ENCODE peak calls at places on chromosome 16, in eight cellular contexts. V, I, R, G, K, C, X and J are unnamed samples.

GRCh38 chr16:54847207-54847606 is 83.5 kb upstream of the IRX5 start:
- DNase-seq in V (no peak), I (no peak), R (no peak), G (no peak), K (no peak), C (no peak), X (no peak), J (peak; percentile 91)

GRCh38 chr16:88430524-88431446 is 22.3 kb upstream of the ZFPM1 start:
- DNase-seq in V (peak; percentile 65), I (no peak), R (no peak), G (no peak), K (peak; percentile 89), C (no peak), X (no peak), J (no peak)

GRCh38 chr16:24686678-24687077 is 42.8 kb upstream of the TNRC6A start:
- DNase-seq in V (no peak), I (no peak), R (no peak), G (no peak), K (no peak), C (no peak), X (no peak), J (no peak)

GRCh38 chr16:89035698-89036570 is 57.7 kb upstream of the ACSF3 start:
- DNase-seq in V (no peak), I (no peak), R (no peak), G (no peak), K (peak; percentile 47), C (peak; percentile 25), X (no peak), J (peak; percentile 45)

GRCh38 chr16:30934827-30935557 is 11.6 kb downstream of the FBXL19 start:
- DNase-seq in V (peak; percentile 92), I (no peak), R (no peak), G (no peak), K (no peak), C (peak; percentile 69), X (no peak), J (no peak)

GRCh38 chr16:67989322-67990017 is 9.2 kb upstream of the DPEP3 start:
- DNase-seq in V (peak; percentile 36), I (no peak), R (no peak), G (no peak), K (no peak), C (no peak), X (no peak), J (no peak)

GRCh38 chr16:20430948-20431347 is 20.4 kb upstream of the ACSM2A start:
- DNase-seq in V (no peak), I (no peak), R (no peak), G (no peak), K (no peak), C (no peak), X (no peak), J (no peak)

GRCh38 chr16:80198265-80198994 is 342.4 kb upstream of the DYNLRB2 start:
- DNase-seq in V (peak; percentile 74), I (no peak), R (no peak), G (no peak), K (no peak), C (no peak), X (no peak), J (no peak)

DNA sequence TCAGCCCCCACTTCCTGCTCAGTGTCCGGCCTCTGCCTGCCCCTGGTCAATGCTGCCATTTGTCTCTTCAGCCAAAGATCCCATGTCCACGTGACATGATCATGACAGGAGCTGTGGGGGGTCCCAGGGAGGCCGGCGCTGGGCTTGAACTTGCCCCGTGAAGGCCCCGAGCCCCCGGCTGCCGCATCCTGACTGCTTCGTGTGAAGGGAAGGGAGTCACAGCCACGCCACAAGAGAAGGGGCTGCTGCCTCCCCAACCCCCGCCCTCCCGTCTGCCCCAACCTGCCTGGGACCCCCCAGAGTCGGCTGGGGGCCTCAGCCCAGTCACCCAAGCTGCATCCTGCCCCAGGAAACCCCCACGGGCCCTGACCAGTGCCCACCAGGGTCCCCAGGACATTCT is 14.3 kb upstream of the SSTR5 start:
- DNase-seq in V (no peak), I (no peak), R (no peak), G (no peak), K (no peak), C (no peak), X (no peak), J (no peak)
- H3K4me3 ChIP-seq in V (no peak overlapping the region), I (no peak overlapping the region), R (no peak overlapping the region), G (no peak overlapping the region), K (no peak overlapping the region), C (no peak overlapping the region), X (no peak overlapping the region), J (no peak overlapping the region)

GRCh38 chr16:50711040-50711439 is 17.6 kb downstream of the NOD2 start:
- DNase-seq in V (no peak), I (no peak), R (no peak), G (peak; percentile 47), K (no peak), C (no peak), X (no peak), J (no peak)

GRCh38 chr16:50709980-50710379 is 16.6 kb downstream of the NOD2 start:
- DNase-seq in V (no peak), I (no peak), R (peak; percentile 62), G (no peak), K (no peak), C (no peak), X (no peak), J (no peak)

GRCh38 chr16:50712568-50712914 is 19.1 kb downstream of the NOD2 start:
- DNase-seq in V (no peak), I (no peak), R (no peak), G (no peak), K (no peak), C (no peak), X (no peak), J (no peak)

GRCh38 chr16:50709061-50709695 is 15.8 kb downstream of the NOD2 start:
- DNase-seq in V (no peak), I (no peak), R (no peak), G (no peak), K (no peak), C (no peak), X (no peak), J (no peak)

DNA sequence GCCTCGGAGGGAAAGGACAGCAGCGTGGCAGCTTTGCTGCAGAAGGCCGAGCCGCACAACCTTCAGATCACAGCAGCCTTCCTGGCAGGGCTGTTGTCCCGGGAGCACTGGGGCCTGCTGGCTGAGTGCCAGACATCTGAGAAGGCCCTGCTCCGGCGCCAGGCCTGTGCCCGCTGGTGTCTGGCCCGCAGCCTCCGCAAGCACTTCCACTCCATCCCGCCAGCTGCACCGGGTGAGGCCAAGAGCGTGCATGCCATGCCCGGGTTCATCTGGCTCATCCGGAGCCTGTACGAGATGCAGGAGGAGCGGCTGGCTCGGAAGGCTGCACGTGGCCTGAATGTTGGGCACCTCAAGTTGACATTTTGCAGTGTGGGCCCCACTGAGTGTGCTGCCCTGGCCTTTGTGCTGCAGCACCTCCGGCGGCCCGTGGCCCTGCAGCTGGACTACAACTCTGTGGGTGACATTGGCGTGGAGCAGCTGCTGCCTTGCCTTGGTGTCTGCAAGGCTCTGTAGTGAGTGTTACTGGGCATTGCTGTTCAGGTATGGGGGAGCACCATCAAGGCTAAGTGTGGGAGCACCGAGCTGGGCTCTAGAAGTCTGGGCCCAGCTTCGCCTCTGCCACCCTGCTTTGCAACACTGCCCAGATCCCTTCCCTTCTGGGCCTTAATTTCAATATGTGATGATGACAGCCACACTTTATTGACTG is 18.6 kb downstream of the NOD2 start:
- DNase-seq in V (no peak), I (no peak), R (no peak), G (peak; percentile 41), K (no peak), C (no peak), X (no peak), J (no peak)
- H3K4me1 ChIP-seq in V (no peaks in the 10 kb centered on the region), I (peaks cover 11% of the 10 kb centered on the region), R (peaks cover 4% of the 10 kb centered on the region), G (no peaks in the 10 kb centered on the region), K (peaks cover 19% of the 10 kb centered on the region), C (peaks cover 40% of the 10 kb centered on the region), X (no peaks in the 10 kb centered on the region), J (no peaks in the 10 kb centered on the region)

GRCh38 chr16:10922328-10923145 is 19.7 kb downstream of the DEXI start:
- DNase-seq in V (no peak), I (peak; percentile 60), R (no peak), G (no peak), K (peak; percentile 85), C (peak; percentile 87), X (no peak), J (no peak)

GRCh38 chr16:10921536-10922327 is 20.5 kb downstream of the DEXI start:
- DNase-seq in V (no peak), I (no peak), R (no peak), G (no peak), K (peak; percentile 30), C (no peak), X (no peak), J (no peak)

GRCh38 chr16:10923146-10923649 is 19.1 kb downstream of the DEXI start:
- DNase-seq in V (peak; percentile 63), I (no peak), R (no peak), G (no peak), K (no peak), C (no peak), X (no peak), J (no peak)

GRCh38 chr16:10926094-10926493 is 16.2 kb downstream of the DEXI start:
- DNase-seq in V (no peak), I (no peak), R (no peak), G (no peak), K (no peak), C (no peak), X (no peak), J (no peak)

DNA sequence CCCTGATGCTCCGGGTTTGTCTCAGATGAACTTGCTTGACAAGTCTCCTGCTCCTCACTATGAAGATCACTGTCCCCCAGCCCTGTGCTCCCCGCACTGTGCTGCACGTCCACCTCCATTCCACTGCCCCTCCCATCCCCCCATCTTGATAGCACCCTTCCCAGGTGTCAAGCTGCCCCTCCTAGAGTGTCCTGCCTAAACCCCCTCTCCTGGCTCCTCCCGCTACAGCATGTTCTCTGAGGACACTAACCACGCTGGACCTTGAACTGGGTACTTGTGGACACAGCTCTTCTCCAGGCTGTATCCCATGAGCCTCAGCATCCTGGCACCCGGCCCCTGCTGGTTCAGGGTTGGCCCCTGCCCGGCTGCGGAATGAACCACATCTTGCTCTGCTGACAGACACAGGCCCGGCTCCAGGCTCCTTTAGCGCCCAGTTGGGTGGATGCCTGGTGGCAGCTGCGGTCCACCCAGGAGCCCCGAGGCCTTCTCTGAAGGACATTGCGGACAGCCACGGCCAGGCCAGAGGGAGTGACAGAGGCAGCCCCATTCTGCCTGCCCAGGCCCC is 18.5 kb downstream of the DEXI start:
- DNase-seq in V (no peak), I (no peak), R (no peak), G (no peak), K (peak; percentile 79), C (no peak), X (no peak), J (no peak)
- TF ChIP-seq CTCF in V (no peak), I (no peak), R (no peak), G (no peak), K (no peak), C (no peak), X (no peak), J (no peak)

DNA sequence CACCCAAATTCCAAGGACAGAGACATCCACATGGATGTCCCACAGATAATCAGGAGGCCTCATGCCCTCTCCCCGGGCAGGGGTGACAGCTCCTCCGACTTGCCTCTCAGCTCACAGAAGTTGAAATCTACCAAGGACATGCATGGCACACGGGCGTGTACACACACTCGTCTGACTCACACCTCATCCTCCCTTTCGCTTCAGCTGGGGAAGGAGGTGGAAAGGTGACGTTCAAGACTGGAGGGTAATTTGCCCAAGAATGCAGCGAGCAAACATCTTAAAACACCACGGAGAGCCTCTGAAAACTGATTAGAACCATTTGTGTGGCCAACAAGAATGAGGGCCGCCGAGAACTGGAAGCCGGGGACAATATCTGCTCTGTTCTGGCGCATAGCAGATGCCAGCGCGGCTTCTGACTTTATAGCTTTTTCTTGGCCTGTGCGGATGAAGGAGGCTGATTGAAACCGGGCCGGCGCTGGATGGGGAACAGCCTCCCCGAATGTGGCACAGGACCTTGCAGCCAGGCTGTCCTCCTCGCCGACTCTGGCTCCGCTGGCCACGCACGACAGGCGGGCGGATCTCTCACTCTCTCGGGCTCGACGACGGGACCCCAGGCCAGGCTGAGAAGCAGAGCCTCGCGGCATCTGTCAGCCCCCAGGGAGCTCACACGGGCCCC is 100.9 kb downstream of the C16orf95 start:
- DNase-seq in V (no peak), I (no peak), R (no peak), G (no peak), K (no peak), C (no peak), X (no peak), J (no peak)
- H3K4me3 ChIP-seq in V (no peak overlapping the region), I (no peak overlapping the region), R (peak overlapping the region; percentile 28), G (no peak overlapping the region), K (no peak overlapping the region), C (peak overlapping the region; percentile 29), X (no peak overlapping the region), J (no peak overlapping the region)